ENCODE peak calls at places on chromosome 3, in five cellular contexts. L is LHCN-M2; F is heart left ventricle; H is adipocyte; R is CD4-positive, alpha-beta memory T cell. B is an unnamed sample.

GRCh38 chr3:37989821-37990480 is 635 bp upstream of the VILL start:
- DNase-seq in L (no peak), F (peak), H (no peak), R (no peak), B (no peak)

GRCh38 chr3:147113293-147114045 is 292.9 kb downstream of the ZIC4 start:
- DNase-seq in L (peak), F (no peak), H (peak), R (no peak), B (no peak)

GRCh38 chr3:133663569-133664313 is 2.0 kb upstream of the TOPBP1 start:
- DNase-seq in L (peak), F (no peak), H (peak), R (peak), B (no peak)

GRCh38 chr3:9915252-9916141 is 1.4 kb upstream of the IL17RC start:
- DNase-seq in L (peak), F (peak), H (peak), R (no peak), B (peak)

GRCh38 chr3:57952208-57952631 is 56.0 kb upstream of the FLNB start:
- DNase-seq in L (peak), F (peak), H (peak), R (no peak), B (no peak)

GRCh38 chr3:126014252-126014651 is 45.3 kb downstream of the ROPN1B start:
- DNase-seq in L (peak), F (no peak), H (peak), R (no peak), B (no peak)

GRCh38 chr3:54837964-54838363 is 89.9 kb downstream of the LRTM1 start:
- DNase-seq in L (peak), F (no peak), H (peak), R (no peak), B (no peak)

GRCh38 chr3:162632672-162633071 is 1136.1 kb downstream of the OTOL1 start:
- DNase-seq in L (peak), F (no peak), H (peak), R (no peak), B (no peak)

GRCh38 chr3:77247063-77247462 is 207.2 kb downstream of the ROBO2 start:
- DNase-seq in L (no peak), F (no peak), H (peak), R (no peak), B (no peak)

GRCh38 chr3:134350861-134351311 is 23.4 kb downstream of the AMOTL2 start:
- DNase-seq in L (no peak), F (no peak), H (no peak), R (no peak), B (peak)

GRCh38 chr3:139289866-139290524 is 53.8 kb upstream of the MRPS22 start:
- DNase-seq in L (no peak), F (no peak), H (no peak), R (no peak), B (no peak)

GRCh38 chr3:31699309-31699953 is 166.7 kb downstream of the STT3B start:
- DNase-seq in L (peak), F (no peak), H (no peak), R (no peak), B (no peak)

GRCh38 chr3:156816091-156816793 is 9.9 kb upstream of the LEKR1 start:
- DNase-seq in L (no peak), F (peak), H (peak), R (peak), B (peak)

GRCh38 chr3:160754371-160754854 is 1.6 kb upstream of the PPM1L start:
- DNase-seq in L (peak), F (peak), H (peak), R (peak), B (peak)

GRCh38 chr3:161630791-161631190 is 134.2 kb downstream of the OTOL1 start:
- DNase-seq in L (peak), F (no peak), H (peak), R (no peak), B (no peak)